ENCODE peak calls at places on chromosomes 7 and 10, in eight cellular contexts. P, M, W, K, X, J, S and Z are unnamed samples. For H3K4me1 and H3K9me3, the result is how much of the 10 kb centered on the place peaks cover.

GRCh38 chr7:156480671-156481070 is 159.9 kb upstream of the RNF32 start:
- DNase-seq in P (no peak), M (no peak), W (no peak), K (no peak), X (no peak), J (no peak), S (no peak), Z (no peak)

GRCh38 chr10:129811208-129811607 is 152.9 kb downstream of the EBF3 start:
- DNase-seq in P (no peak), M (no peak), W (no peak), K (no peak), X (no peak), J (no peak), S (no peak), Z (no peak)

GRCh38 chr7:133053321-133053891 is 28.5 kb downstream of the CHCHD3 start:
- DNase-seq in P (no peak), M (no peak), W (peak), K (peak), X (peak), J (no peak), S (no peak), Z (no peak)

GRCh38 chr10:22228943-22229755 is 11.3 kb upstream of the EBLN1 start:
- DNase-seq in P (peak), M (peak), W (peak), K (peak), X (peak), J (peak), S (peak), Z (peak)

GRCh38 chr7:34759477-34760125 is 101.6 kb downstream of the NPSR1 start:
- DNase-seq in P (no peak), M (no peak), W (peak), K (peak), X (peak), J (peak), S (peak), Z (peak)

GRCh38 chr7:40493609-40494041 is 358.8 kb downstream of the SUGCT start:
- DNase-seq in P (no peak), M (no peak), W (no peak), K (peak), X (no peak), J (no peak), S (no peak), Z (no peak)

GRCh38 chr7:143408247-143408685 is 390 bp downstream of the EPHA1 start:
- DNase-seq in P (no peak), M (no peak), W (no peak), K (no peak), X (no peak), J (no peak), S (no peak), Z (no peak)

GRCh38 chr7:112433289-112433688 is 17.0 kb upstream of the IFRD1 start:
- DNase-seq in P (no peak), M (no peak), W (no peak), K (no peak), X (no peak), J (no peak), S (no peak), Z (no peak)

GRCh38 chr10:71471031-71471430 is 74.3 kb downstream of the CDH23 start:
- DNase-seq in P (no peak), M (no peak), W (no peak), K (no peak), X (no peak), J (no peak), S (no peak), Z (no peak)

GRCh38 chr10:71998840-71999194 is 34.6 kb downstream of the CHST3 start:
- DNase-seq in P (peak), M (peak), W (peak), K (peak), X (peak), J (no peak), S (no peak), Z (no peak)

GRCh38 chr7:1825877-1826741 is 156.0 kb downstream of the ELFN1 start:
- DNase-seq in P (peak), M (no peak), W (no peak), K (no peak), X (no peak), J (no peak), S (no peak), Z (no peak)

GRCh38 chr10:122592161-122592560 is 31.6 kb downstream of the DMBT1 start:
- DNase-seq in P (no peak), M (no peak), W (no peak), K (no peak), X (no peak), J (no peak), S (no peak), Z (no peak)

DNA sequence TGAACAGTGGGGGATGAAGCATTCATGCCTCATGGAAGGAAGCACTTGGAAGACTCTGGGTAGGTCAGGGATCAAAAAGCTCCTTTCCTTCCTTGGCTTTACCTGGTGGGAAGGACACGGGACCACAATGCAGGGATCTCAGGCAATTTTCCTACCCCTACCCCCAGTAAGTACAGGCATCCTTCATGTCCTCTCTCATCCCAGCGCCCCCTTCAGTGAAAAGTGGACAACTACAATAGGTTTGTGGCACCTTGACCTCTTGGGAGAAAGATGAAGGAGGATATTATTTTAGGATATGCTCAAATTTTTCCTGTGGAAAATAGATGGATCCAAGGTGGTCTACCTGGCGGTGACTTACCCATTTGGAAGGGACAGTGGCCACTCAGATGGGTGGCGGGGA is 16.5 kb downstream of the AFAP1L2 start:
- DNase-seq in P (no peak), M (no peak), W (no peak), K (no peak), X (no peak), J (no peak), S (no peak), Z (no peak)
- TF ChIP-seq CTCF in P (no peak), M (no peak), W (no peak), K (no peak), X (no peak), J (peak), S (peak), Z (no peak)

DNA sequence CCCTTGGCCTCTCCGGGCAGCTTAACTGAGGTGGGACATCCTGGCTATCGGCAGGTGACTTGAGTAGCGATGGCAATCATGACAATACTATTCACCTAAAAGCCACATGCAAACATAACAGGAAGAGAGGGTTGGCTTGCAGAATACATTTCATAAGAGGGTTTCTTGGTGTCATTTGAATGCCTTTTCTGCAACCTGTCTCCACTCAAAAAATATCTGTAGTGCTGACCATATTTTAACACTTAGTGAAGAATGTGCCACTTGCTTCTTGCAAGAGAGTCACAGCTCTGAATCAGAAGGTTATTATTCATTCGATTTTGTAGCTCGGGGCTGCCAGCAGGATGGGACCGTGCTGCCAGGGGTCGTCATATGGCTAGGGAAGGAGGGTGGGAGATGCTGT is 152.0 kb upstream of the PITRM1 start:
- DNase-seq in P (no peak), M (no peak), W (no peak), K (no peak), X (no peak), J (no peak), S (no peak), Z (no peak)
- H3K4me1 ChIP-seq in P (under half), M (under half), W (under half), K (under half), X (under half), J (under half), S (under half), Z (under half)

GRCh38 chr10:37856881-37857286 is 526 bp downstream of the ZNF248 start:
- DNase-seq in P (peak), M (peak), W (peak), K (no peak), X (no peak), J (peak), S (no peak), Z (no peak)

GRCh38 chr10:37865264-37865663 is 7.9 kb upstream of the ZNF248 start:
- DNase-seq in P (no peak), M (no peak), W (no peak), K (no peak), X (no peak), J (no peak), S (no peak), Z (no peak)

GRCh38 chr10:37855691-37856090 is 1.7 kb downstream of the ZNF248 start:
- DNase-seq in P (no peak), M (no peak), W (no peak), K (no peak), X (no peak), J (no peak), S (no peak), Z (no peak)

GRCh38 chr10:37857287-37858211 is at the start of gene ZNF248:
- DNase-seq in P (peak), M (peak), W (peak), K (peak), X (peak), J (peak), S (peak), Z (peak)

GRCh38 chr10:37860494-37861190 is 3.2 kb upstream of the ZNF248 start:
- DNase-seq in P (no peak), M (peak), W (peak), K (peak), X (no peak), J (no peak), S (no peak), Z (no peak)
- H3K9me3 ChIP-seq in P (under half), M (under half), W (under half), K (under half), X (under half), J (under half), S (under half), Z (under half)

GRCh38 chr7:44066111-44066460 is 719 bp upstream of the PGAM2 start:
- DNase-seq in P (no peak), M (no peak), W (no peak), K (no peak), X (no peak), J (no peak), S (no peak), Z (no peak)

GRCh38 chr7:44065431-44066110 is at the start of gene PGAM2:
- DNase-seq in P (peak), M (no peak), W (no peak), K (no peak), X (no peak), J (no peak), S (no peak), Z (no peak)

GRCh38 chr7:44067064-44067951 is 1.9 kb upstream of the PGAM2 start:
- DNase-seq in P (peak), M (no peak), W (no peak), K (no peak), X (no peak), J (no peak), S (no peak), Z (no peak)

GRCh38 chr7:44066494-44067063 is 1.2 kb upstream of the PGAM2 start:
- DNase-seq in P (peak), M (no peak), W (no peak), K (no peak), X (no peak), J (no peak), S (no peak), Z (no peak)

GRCh38 chr7:44068054-44068453 is 2.7 kb upstream of the PGAM2 start:
- DNase-seq in P (peak), M (no peak), W (peak), K (no peak), X (no peak), J (no peak), S (no peak), Z (no peak)
- TF ChIP-seq CTCF in P (no peak), M (no peak), W (no peak), K (no peak), X (no peak), J (peak), S (no peak), Z (no peak)

DNA sequence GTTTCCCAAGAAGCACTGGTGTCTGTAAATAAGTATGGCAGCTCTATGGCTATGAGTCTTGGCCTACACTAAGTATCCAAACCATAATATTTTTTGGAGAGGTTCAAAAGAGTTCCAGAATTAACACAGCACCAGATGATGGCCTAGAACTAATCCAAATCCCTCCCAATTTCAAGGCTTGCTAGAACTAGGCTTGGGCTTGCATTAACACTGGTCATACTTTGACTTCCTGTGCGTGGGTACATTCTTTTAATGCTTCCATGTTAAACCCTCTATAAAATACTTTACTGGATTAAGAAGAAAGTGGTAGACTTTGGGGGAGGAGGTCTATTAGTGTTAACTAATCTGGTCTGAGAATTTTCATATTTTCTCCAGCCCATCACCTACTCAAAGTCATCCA is 3.1 kb downstream of the AASS start:
- DNase-seq in P (no peak), M (no peak), W (no peak), K (no peak), X (no peak), J (no peak), S (no peak), Z (no peak)
- H3K4me1 ChIP-seq in P (under half), M (under half), W (under half), K (under half), X (under half), J (under half), S (under half), Z (under half)

GRCh38 chr7:159142204-159142603 is 2.5 kb downstream of the VIPR2 start:
- DNase-seq in P (no peak), M (no peak), W (no peak), K (no peak), X (no peak), J (no peak), S (no peak), Z (no peak)

GRCh38 chr7:159142730-159143129 is 1.9 kb downstream of the VIPR2 start:
- DNase-seq in P (no peak), M (no peak), W (no peak), K (no peak), X (no peak), J (no peak), S (no peak), Z (no peak)

GRCh38 chr7:159145544-159145891 is 851 bp upstream of the VIPR2 start:
- DNase-seq in P (peak), M (no peak), W (no peak), K (no peak), X (no peak), J (no peak), S (no peak), Z (no peak)

GRCh38 chr7:159144756-159145543 is at the start of gene VIPR2:
- DNase-seq in P (peak), M (no peak), W (no peak), K (no peak), X (no peak), J (no peak), S (no peak), Z (no peak)

DNA sequence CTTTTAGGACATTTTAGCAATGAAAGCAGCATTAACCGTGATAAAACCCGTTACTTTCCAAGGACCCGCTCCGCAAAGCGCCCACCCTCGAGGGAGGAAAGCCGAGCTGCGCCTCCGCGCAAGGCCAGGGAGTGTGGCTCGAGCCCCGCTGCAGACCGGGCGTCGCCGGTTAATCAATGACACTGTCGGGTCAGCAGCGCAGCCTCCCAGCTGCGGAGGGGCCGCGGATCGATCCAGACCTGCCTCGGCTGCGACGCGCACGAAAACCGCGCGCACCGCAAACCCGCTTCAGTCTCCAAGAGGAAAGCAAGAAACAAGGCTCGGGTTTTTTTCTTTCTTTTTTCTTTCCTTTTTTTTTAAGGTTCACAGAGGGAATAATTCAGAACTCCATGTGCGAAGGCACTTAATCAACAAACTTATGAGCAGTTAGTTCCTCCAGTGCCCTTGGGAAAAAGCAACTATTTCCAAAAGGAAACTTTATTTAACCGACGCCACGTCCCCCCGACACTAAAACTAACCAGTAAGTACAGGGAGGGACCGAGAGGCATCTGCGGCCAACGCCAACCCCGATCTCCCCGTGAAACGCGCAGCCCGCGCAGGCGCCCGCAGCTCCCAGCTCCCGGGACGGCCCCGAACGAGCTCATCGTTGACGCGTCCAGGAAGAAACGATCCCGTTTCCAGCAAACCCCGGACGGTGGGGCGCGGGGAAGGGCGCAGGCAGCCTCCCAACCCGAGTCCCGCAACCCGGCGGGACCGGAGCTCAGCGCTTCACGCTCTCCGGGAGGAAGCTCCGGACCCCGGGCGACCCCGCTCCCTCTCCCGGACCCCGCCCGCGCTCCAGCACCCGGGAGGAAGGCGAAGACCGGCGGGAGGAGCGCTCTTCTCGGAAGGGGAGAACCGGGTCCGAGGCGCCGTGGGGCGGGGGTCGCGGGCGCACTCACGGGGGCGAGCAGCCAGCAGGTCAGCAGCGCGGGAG is 599 bp downstream of the VIPR2 start:
- DNase-seq in P (peak), M (no peak), W (no peak), K (no peak), X (no peak), J (no peak), S (no peak), Z (no peak)
- H3K9me3 ChIP-seq in P (under half), M (under half), W (under half), K (under half), X (under half), J (under half), S (under half), Z (under half)

GRCh38 chr10:77925795-77926565 is 575 bp downstream of the DLG5 start:
- DNase-seq in P (peak), M (peak), W (peak), K (no peak), X (no peak), J (no peak), S (no peak), Z (peak)
- TF ChIP-seq CTCF in P (no peak), M (no peak), W (no peak), K (no peak), X (no peak), J (no peak), S (no peak), Z (no peak)

DNA sequence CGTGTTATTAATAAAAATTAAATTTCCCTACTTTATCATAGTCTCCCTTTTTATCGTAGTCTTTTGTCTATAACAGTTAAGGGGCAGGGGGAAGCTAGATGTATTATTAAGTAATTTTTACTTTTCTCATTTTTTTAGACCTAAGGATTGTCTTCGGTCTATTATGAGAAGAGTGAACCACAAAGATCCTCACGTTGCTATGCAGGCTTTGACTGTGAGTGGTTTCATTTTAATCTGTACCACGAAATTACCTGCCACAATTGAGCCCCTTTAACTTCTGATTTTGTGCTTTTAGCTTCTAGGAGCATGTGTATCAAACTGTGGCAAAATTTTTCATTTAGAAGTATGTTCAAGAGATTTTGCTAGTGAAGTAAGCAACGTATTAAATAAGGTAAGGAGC is 40.6 kb downstream of the STAM start:
- DNase-seq in P (no peak), M (no peak), W (no peak), K (no peak), X (no peak), J (no peak), S (no peak), Z (no peak)
- H3K4me1 ChIP-seq in P (under half), M (under half), W (under half), K (under half), X (under half), J (under half), S (under half), Z (under half)